ENCODE peak calls at places on chromosome 1, in five cellular contexts. One of them, this sample, is unnamed.

GRCh38 chr1:109530457-109531204 is 9.0 kb upstream of the GPR61 start:
- DNase-seq in upper lobe of right lung: no peak
- DNase-seq in IMR-90: no peak
- DNase-seq in gastrocnemius medialis: peak
- DNase-seq in AG09309: no peak
- DNase-seq in this sample: no peak

GRCh38 chr1:106515375-106515774 is 541.1 kb upstream of the PRMT6 start:
- DNase-seq in IMR-90: no peak
- DNase-seq in upper lobe of right lung: no peak
- DNase-seq in AG09309: no peak
- DNase-seq in gastrocnemius medialis: no peak
- DNase-seq in this sample: no peak

GRCh38 chr1:164723296-164723731 is 164.3 kb downstream of the PBX1 start:
- DNase-seq in AG09309: no peak
- DNase-seq in upper lobe of right lung: no peak
- DNase-seq in IMR-90: no peak
- DNase-seq in gastrocnemius medialis: no peak
- DNase-seq in this sample: no peak

GRCh38 chr1:189874715-189875440 is 602.8 kb downstream of the BRINP3 start:
- DNase-seq in IMR-90: no peak
- DNase-seq in AG09309: no peak
- DNase-seq in gastrocnemius medialis: no peak
- DNase-seq in upper lobe of right lung: no peak
- DNase-seq in this sample: no peak

GRCh38 chr1:84143796-84144565 is at the start of gene PRKACB:
- DNase-seq in IMR-90: peak
- DNase-seq in upper lobe of right lung: no peak
- DNase-seq in AG09309: no peak
- DNase-seq in gastrocnemius medialis: no peak
- DNase-seq in this sample: no peak

GRCh38 chr1:70143052-70143659 is 62.2 kb downstream of the LRRC40 start:
- DNase-seq in AG09309: peak
- DNase-seq in IMR-90: peak
- DNase-seq in gastrocnemius medialis: no peak
- DNase-seq in upper lobe of right lung: no peak
- DNase-seq in this sample: no peak

GRCh38 chr1:247352175-247352574 is 20.5 kb upstream of the ZNF496 start:
- DNase-seq in IMR-90: no peak
- DNase-seq in AG09309: no peak
- DNase-seq in upper lobe of right lung: no peak
- DNase-seq in gastrocnemius medialis: no peak
- DNase-seq in this sample: no peak

GRCh38 chr1:51643362-51643761 is 26.5 kb downstream of the OSBPL9 start:
- DNase-seq in IMR-90: no peak
- DNase-seq in AG09309: no peak
- DNase-seq in gastrocnemius medialis: no peak
- DNase-seq in upper lobe of right lung: no peak
- DNase-seq in this sample: no peak

GRCh38 chr1:42936309-42937078 is 22.2 kb downstream of the SLC2A1 start:
- DNase-seq in gastrocnemius medialis: peak
- DNase-seq in upper lobe of right lung: peak
- DNase-seq in AG09309: no peak
- DNase-seq in IMR-90: peak
- DNase-seq in this sample: peak

GRCh38 chr1:234901491-234902049 is 227.1 kb downstream of the TOMM20 start:
- DNase-seq in gastrocnemius medialis: no peak
- DNase-seq in upper lobe of right lung: no peak
- DNase-seq in AG09309: no peak
- DNase-seq in IMR-90: peak
- DNase-seq in this sample: no peak

DNA sequence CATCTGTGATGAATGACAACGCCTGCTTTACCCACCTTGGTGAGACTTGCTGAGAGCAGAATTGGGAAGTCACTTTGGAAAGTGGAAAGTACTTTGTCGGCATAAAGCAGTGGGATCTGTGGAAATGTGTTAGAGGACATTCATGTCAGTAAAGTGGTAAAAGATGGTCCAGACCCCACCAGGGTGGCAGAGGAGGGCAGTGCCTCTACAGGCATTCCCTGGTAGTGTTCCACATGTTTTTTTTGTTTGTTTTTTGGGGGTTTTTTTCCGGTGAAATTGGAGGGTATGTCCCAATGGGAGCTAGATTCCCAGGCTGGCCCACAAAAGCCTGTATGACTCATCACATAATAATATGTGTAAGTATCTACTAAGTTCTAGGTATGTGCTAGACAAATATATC is 80.6 kb downstream of the ELAVL4 start:
- DNase-seq in upper lobe of right lung: no peak
- DNase-seq in IMR-90: no peak
- DNase-seq in AG09309: no peak
- DNase-seq in gastrocnemius medialis: no peak
- DNase-seq in this sample: no peak
- TF ChIP-seq CTCF in upper lobe of right lung: no peak
- TF ChIP-seq CTCF in IMR-90: no peak
- TF ChIP-seq CTCF in AG09309: no peak
- TF ChIP-seq CTCF in gastrocnemius medialis: no peak
- TF ChIP-seq CTCF in this sample: no peak

DNA sequence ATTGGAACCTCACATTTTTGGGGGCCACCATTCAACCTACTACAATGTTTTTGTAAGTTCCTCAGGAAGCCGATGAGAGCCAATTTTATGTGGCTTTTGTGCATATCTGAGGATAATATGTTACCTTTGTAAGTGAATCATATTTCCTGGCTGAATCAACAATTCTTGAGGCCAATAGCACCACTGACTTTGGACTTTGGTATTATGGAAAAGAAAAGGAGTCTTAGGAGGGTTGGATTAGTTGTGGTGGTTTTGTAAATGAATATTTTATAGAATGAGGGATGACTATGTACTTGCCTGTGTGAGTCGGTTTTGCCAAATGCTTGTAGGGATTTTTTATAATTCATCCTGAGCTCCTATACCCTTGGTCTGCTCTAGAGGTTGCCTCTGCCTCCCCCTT is 181.5 kb upstream of the HMGB4 start:
- DNase-seq in IMR-90: no peak
- DNase-seq in upper lobe of right lung: no peak
- DNase-seq in AG09309: no peak
- DNase-seq in gastrocnemius medialis: no peak
- DNase-seq in this sample: no peak
- TF ChIP-seq CTCF in IMR-90: no peak
- TF ChIP-seq CTCF in upper lobe of right lung: no peak
- TF ChIP-seq CTCF in AG09309: no peak
- TF ChIP-seq CTCF in gastrocnemius medialis: no peak
- TF ChIP-seq CTCF in this sample: no peak

GRCh38 chr1:10692401-10693021 is 103.9 kb downstream of the CASZ1 start:
- DNase-seq in upper lobe of right lung: peak
- DNase-seq in gastrocnemius medialis: peak
- DNase-seq in AG09309: no peak
- DNase-seq in IMR-90: no peak
- DNase-seq in this sample: peak
- TF ChIP-seq CTCF in upper lobe of right lung: peak
- TF ChIP-seq CTCF in gastrocnemius medialis: peak
- TF ChIP-seq CTCF in AG09309: peak
- TF ChIP-seq CTCF in IMR-90: no peak
- TF ChIP-seq CTCF in this sample: peak

GRCh38 chr1:180920702-180921101 is 8.0 kb downstream of the KIAA1614 start:
- DNase-seq in upper lobe of right lung: no peak
- DNase-seq in gastrocnemius medialis: no peak
- DNase-seq in AG09309: no peak
- DNase-seq in IMR-90: no peak
- DNase-seq in this sample: no peak
- TF ChIP-seq CTCF in upper lobe of right lung: peak
- TF ChIP-seq CTCF in gastrocnemius medialis: no peak
- TF ChIP-seq CTCF in AG09309: peak
- TF ChIP-seq CTCF in IMR-90: peak
- TF ChIP-seq CTCF in this sample: no peak

DNA sequence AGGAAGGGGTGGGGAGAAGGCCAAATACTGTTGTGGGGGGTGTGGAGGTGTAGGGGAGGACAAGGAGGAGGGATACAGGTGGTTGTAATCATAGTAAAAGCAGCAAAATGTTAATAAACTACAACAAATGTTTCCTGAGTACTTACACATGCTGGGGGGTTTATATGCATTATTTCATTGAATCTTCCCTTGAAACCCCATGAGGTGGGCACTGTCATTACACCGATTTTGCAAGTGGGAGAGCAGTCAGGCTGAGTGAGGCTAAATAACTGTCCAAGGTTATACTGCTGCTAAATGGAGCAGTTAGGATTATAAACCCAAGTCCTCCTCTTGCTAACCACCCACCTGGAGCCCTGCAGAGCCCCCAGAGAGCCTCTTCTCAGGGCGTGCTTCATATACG is 14.4 kb upstream of the GRHL3 start:
- DNase-seq in upper lobe of right lung: no peak
- DNase-seq in gastrocnemius medialis: no peak
- DNase-seq in IMR-90: no peak
- DNase-seq in AG09309: no peak
- DNase-seq in this sample: no peak
- TF ChIP-seq CTCF in upper lobe of right lung: no peak
- TF ChIP-seq CTCF in gastrocnemius medialis: no peak
- TF ChIP-seq CTCF in IMR-90: no peak
- TF ChIP-seq CTCF in AG09309: no peak
- TF ChIP-seq CTCF in this sample: no peak

DNA sequence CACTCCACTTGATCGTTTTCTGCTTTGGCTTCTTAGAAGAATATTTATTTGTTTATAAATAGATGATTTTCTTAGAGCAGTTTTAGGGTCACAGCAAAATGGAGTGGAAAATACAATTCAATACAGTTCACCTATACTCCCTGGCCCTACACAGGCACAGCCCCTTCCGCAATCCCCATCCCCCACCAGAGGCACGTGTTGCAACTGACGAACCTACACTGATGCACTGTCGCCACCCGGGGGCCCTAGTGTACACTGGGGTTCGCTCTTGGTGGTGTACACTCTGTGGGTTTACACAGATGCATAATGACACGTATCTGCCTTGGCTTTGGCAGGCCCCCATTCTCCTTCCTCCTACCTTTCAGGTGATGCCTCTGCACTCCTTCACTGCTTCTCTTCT is 8.0 kb downstream of the ECHDC2 start:
- DNase-seq in AG09309: no peak
- DNase-seq in IMR-90: no peak
- DNase-seq in upper lobe of right lung: no peak
- DNase-seq in gastrocnemius medialis: no peak
- DNase-seq in this sample: no peak
- TF ChIP-seq CTCF in AG09309: no peak
- TF ChIP-seq CTCF in IMR-90: no peak
- TF ChIP-seq CTCF in upper lobe of right lung: no peak
- TF ChIP-seq CTCF in gastrocnemius medialis: no peak
- TF ChIP-seq CTCF in this sample: no peak

This sample was measured in Calu3.